ENCODE peak calls at places on chromosomes 16 and 17, in nine cellular contexts. J, B, M, X, Y, I, Q, V and S are unnamed samples.

GRCh38 chr16:23353440-23353839 is 51.3 kb downstream of the SCNN1B start:
- DNase-seq in Y (no peak), M (no peak), V (no peak), I (no peak), B (no peak), Q (no peak), J (no peak), X (no peak), S (no peak)

GRCh38 chr16:85306071-85306792 is 194.0 kb upstream of the CIBAR2 start:
- DNase-seq in X (peak), Y (peak), J (no peak), B (peak), V (peak), I (no peak), M (peak), Q (no peak), S (no peak)

GRCh38 chr17:76130473-76130872 is 10.6 kb downstream of the FOXJ1 start:
- DNase-seq in X (no peak), B (no peak), M (no peak), V (no peak), J (no peak), Q (no peak), Y (no peak), I (no peak), S (no peak)

GRCh38 chr17:61386251-61386650 is 13.4 kb upstream of the TBX2 start:
- DNase-seq in Y (no peak), X (no peak), V (no peak), Q (no peak), I (no peak), J (no peak), B (no peak), M (no peak), S (no peak)

GRCh38 chr16:88763502-88764053 is 21.4 kb downstream of the PIEZO1 start:
- DNase-seq in Q (no peak), B (no peak), X (peak), J (no peak), Y (no peak), V (no peak), M (no peak), I (no peak), S (no peak)

GRCh38 chr17:76824103-76824502 is 44.1 kb upstream of the MGAT5B start:
- DNase-seq in I (no peak), X (no peak), Q (no peak), V (no peak), J (no peak), Y (no peak), M (no peak), B (no peak), S (no peak)

GRCh38 chr17:66789961-66790421 is 44.9 kb upstream of the CACNG5 start:
- DNase-seq in I (no peak), B (no peak), Q (no peak), V (no peak), Y (no peak), X (no peak), J (no peak), M (no peak), S (no peak)

GRCh38 chr16:87459833-87460232 is 33.0 kb downstream of the ZCCHC14 start:
- DNase-seq in M (no peak), Y (no peak), X (no peak), B (no peak), V (no peak), Q (no peak), J (no peak), I (no peak), S (no peak)

GRCh38 chr17:38868095-38868967 is 1.5 kb upstream of the LASP1 start:
- DNase-seq in M (no peak), X (peak), Y (peak), Q (peak), B (peak), I (no peak), J (peak), V (peak), S (peak)

GRCh38 chr16:66639091-66639885 is 34.8 kb downstream of the CMTM3 start:
- DNase-seq in M (no peak), Q (no peak), J (no peak), B (peak), V (no peak), Y (no peak), I (no peak), X (no peak), S (no peak)

GRCh38 chr16:73202176-73202729 is 154.3 kb upstream of the ZFHX3 start:
- DNase-seq in J (no peak), B (peak), I (no peak), Y (peak), X (no peak), V (no peak), M (no peak), Q (no peak), S (no peak)

GRCh38 chr16:53504161-53504663 is 1.2 kb upstream of the AKTIP start:
- DNase-seq in J (peak), Y (no peak), M (peak), I (no peak), B (peak), X (peak), Q (peak), V (peak), S (no peak)

GRCh38 chr16:24915576-24915975 is 69.8 kb downstream of the SLC5A11 start:
- DNase-seq in V (no peak), I (no peak), M (no peak), Y (no peak), X (no peak), Q (no peak), B (no peak), J (no peak), S (no peak)

GRCh38 chr17:57413848-57414651 is 157.7 kb downstream of the MSI2 start:
- DNase-seq in J (no peak), V (no peak), Q (no peak), X (no peak), Y (no peak), M (no peak), I (no peak), B (no peak), S (no peak)

GRCh38 chr16:89815639-89816348 is 653 bp downstream of the FANCA start:
- DNase-seq in B (no peak), J (peak), I (no peak), M (peak), Q (no peak), V (peak), X (no peak), Y (no peak), S (no peak)

GRCh38 chr16:48231675-48232214 is 12.4 kb upstream of the LONP2 start:
- DNase-seq in Y (no peak), J (peak), Q (no peak), B (peak), M (peak), I (no peak), V (peak), X (peak), S (no peak)